ENCODE peak calls at places on chromosomes 5 and 9, in nine cellular contexts. U, V, W, R, Z, C, K, Y and N are unnamed samples.

GRCh38 chr5:122063836-122064235 is 14.2 kb downstream of the LOX start:
- DNase-seq in U (no peak), V (no peak), W (no peak), R (no peak), Z (no peak), C (no peak), K (no peak), Y (no peak), N (no peak)

GRCh38 chr9:107251756-107252322 is 31.2 kb upstream of the RAD23B start:
- DNase-seq in U (no peak), V (peak), W (no peak), R (no peak), Z (no peak), C (peak), K (no peak), Y (no peak), N (no peak)

GRCh38 chr5:72065751-72066255 is 41.5 kb upstream of the MAP1B start:
- DNase-seq in U (no peak), V (no peak), W (no peak), R (no peak), Z (no peak), C (no peak), K (no peak), Y (no peak), N (no peak)

GRCh38 chr9:32969270-32969669 is 32.2 kb downstream of the APTX start:
- DNase-seq in U (no peak), V (no peak), W (no peak), R (no peak), Z (no peak), C (no peak), K (no peak), Y (no peak), N (no peak)

GRCh38 chr5:170749911-170750431 is 33.6 kb upstream of the GABRP start:
- DNase-seq in U (no peak), V (no peak), W (no peak), R (no peak), Z (no peak), C (no peak), K (no peak), Y (no peak), N (no peak)

GRCh38 chr5:148002471-148002870 is 61.3 kb upstream of the SPINK5 start:
- DNase-seq in U (no peak), V (no peak), W (no peak), R (no peak), Z (no peak), C (no peak), K (no peak), Y (no peak), N (no peak)

GRCh38 chr9:110520120-110520701 is 59.3 kb downstream of the SVEP1 start:
- DNase-seq in U (no peak), V (no peak), W (no peak), R (no peak), Z (no peak), C (no peak), K (no peak), Y (no peak), N (no peak)

GRCh38 chr9:82410306-82410705 is 421.7 kb downstream of the SPATA31D1 start:
- DNase-seq in U (no peak), V (no peak), W (no peak), R (no peak), Z (no peak), C (no peak), K (no peak), Y (no peak), N (no peak)

GRCh38 chr9:136584401-136585328 is 38.8 kb upstream of the NOTCH1 start:
- DNase-seq in U (no peak), V (peak), W (no peak), R (no peak), Z (no peak), C (no peak), K (no peak), Y (no peak), N (no peak)

GRCh38 chr5:27830551-27830950 is 792.2 kb upstream of the CDH9 start:
- DNase-seq in U (no peak), V (no peak), W (no peak), R (no peak), Z (no peak), C (no peak), K (no peak), Y (no peak), N (no peak)

GRCh38 chr5:159106569-159107282 is 7.0 kb upstream of the EBF1 start:
- DNase-seq in U (peak), V (peak), W (peak), R (peak), Z (peak), C (peak), K (peak), Y (peak), N (peak)

GRCh38 chr5:177402271-177403043 is 2.0 kb upstream of the PFN3 start:
- DNase-seq in U (no peak), V (no peak), W (peak), R (peak), Z (peak), C (no peak), K (peak), Y (peak), N (peak)